ENCODE peak calls at places on chromosomes 13 and 19, in seven cellular contexts. One of them, this sample, is unnamed.

GRCh38 chr19:33998739-33999345 is 173.5 kb upstream of the LSM14A start:
- DNase-seq in uterus: no peak
- DNase-seq in body of pancreas: no peak
- DNase-seq in suprapubic skin: no peak
- DNase-seq in HCT116: no peak
- DNase-seq in IMR-90: no peak
- DNase-seq in stomach: no peak
- DNase-seq in this sample: no peak

GRCh38 chr19:44635581-44636438 is 7.9 kb upstream of the PVR start:
- DNase-seq in uterus: no peak
- DNase-seq in body of pancreas: no peak
- DNase-seq in suprapubic skin: no peak
- DNase-seq in HCT116: no peak
- DNase-seq in IMR-90: peak
- DNase-seq in stomach: no peak
- DNase-seq in this sample: no peak

GRCh38 chr13:107266657-107267056 is 698.7 kb upstream of the ARGLU1 start:
- DNase-seq in uterus: no peak
- DNase-seq in body of pancreas: no peak
- DNase-seq in suprapubic skin: no peak
- DNase-seq in HCT116: no peak
- DNase-seq in IMR-90: no peak
- DNase-seq in stomach: no peak
- DNase-seq in this sample: no peak

GRCh38 chr13:48646791-48647190 is 6.9 kb upstream of the CYSLTR2 start:
- DNase-seq in uterus: no peak
- DNase-seq in body of pancreas: no peak
- DNase-seq in suprapubic skin: no peak
- DNase-seq in HCT116: no peak
- DNase-seq in IMR-90: no peak
- DNase-seq in stomach: no peak
- DNase-seq in this sample: no peak

GRCh38 chr13:109344552-109345157 is 441.7 kb downstream of the IRS2 start:
- DNase-seq in uterus: no peak
- DNase-seq in body of pancreas: no peak
- DNase-seq in suprapubic skin: no peak
- DNase-seq in HCT116: no peak
- DNase-seq in IMR-90: peak
- DNase-seq in stomach: no peak
- DNase-seq in this sample: no peak

GRCh38 chr13:73040479-73040878 is 18.3 kb upstream of the KLF5 start:
- DNase-seq in uterus: no peak
- DNase-seq in body of pancreas: no peak
- DNase-seq in suprapubic skin: no peak
- DNase-seq in HCT116: no peak
- DNase-seq in IMR-90: no peak
- DNase-seq in stomach: no peak
- DNase-seq in this sample: no peak

GRCh38 chr19:18456974-18457373 is 19.0 kb upstream of the ISYNA1 start:
- DNase-seq in uterus: peak
- DNase-seq in body of pancreas: no peak
- DNase-seq in suprapubic skin: no peak
- DNase-seq in HCT116: no peak
- DNase-seq in IMR-90: no peak
- DNase-seq in stomach: no peak
- DNase-seq in this sample: no peak

GRCh38 chr19:10510301-10510802 is 6.9 kb downstream of the S1PR5 start:
- DNase-seq in uterus: no peak
- DNase-seq in body of pancreas: no peak
- DNase-seq in suprapubic skin: no peak
- DNase-seq in HCT116: no peak
- DNase-seq in IMR-90: no peak
- DNase-seq in stomach: no peak
- DNase-seq in this sample: no peak

GRCh38 chr13:22372261-22372660 is 701.4 kb downstream of the FGF9 start:
- DNase-seq in uterus: no peak
- DNase-seq in body of pancreas: no peak
- DNase-seq in suprapubic skin: no peak
- DNase-seq in HCT116: no peak
- DNase-seq in IMR-90: no peak
- DNase-seq in stomach: no peak
- DNase-seq in this sample: no peak

GRCh38 chr13:110869805-110870706 is 44.8 kb downstream of the ANKRD10 start:
- DNase-seq in uterus: peak
- DNase-seq in body of pancreas: peak
- DNase-seq in suprapubic skin: peak
- DNase-seq in HCT116: peak
- DNase-seq in IMR-90: peak
- DNase-seq in stomach: peak
- DNase-seq in this sample: peak

GRCh38 chr19:23855676-23856075 is 59.0 kb upstream of the ZNF726 start:
- DNase-seq in uterus: no peak
- DNase-seq in body of pancreas: no peak
- DNase-seq in suprapubic skin: no peak
- DNase-seq in HCT116: no peak
- DNase-seq in IMR-90: no peak
- DNase-seq in stomach: no peak
- DNase-seq in this sample: no peak

GRCh38 chr19:13151605-13152355 is 1.6 kb downstream of the IER2 start:
- DNase-seq in uterus: peak
- DNase-seq in body of pancreas: peak
- DNase-seq in suprapubic skin: peak
- DNase-seq in HCT116: peak
- DNase-seq in IMR-90: peak
- DNase-seq in stomach: peak
- DNase-seq in this sample: peak

GRCh38 chr13:40391788-40392187 is 274.7 kb downstream of the FOXO1 start:
- DNase-seq in uterus: no peak
- DNase-seq in body of pancreas: no peak
- DNase-seq in suprapubic skin: no peak
- DNase-seq in HCT116: no peak
- DNase-seq in IMR-90: no peak
- DNase-seq in stomach: no peak
- DNase-seq in this sample: no peak

GRCh38 chr19:33883869-33884519 is 87.3 kb downstream of the KCTD15 start:
- DNase-seq in uterus: no peak
- DNase-seq in body of pancreas: peak
- DNase-seq in suprapubic skin: no peak
- DNase-seq in HCT116: no peak
- DNase-seq in IMR-90: no peak
- DNase-seq in stomach: no peak
- DNase-seq in this sample: no peak

DNA sequence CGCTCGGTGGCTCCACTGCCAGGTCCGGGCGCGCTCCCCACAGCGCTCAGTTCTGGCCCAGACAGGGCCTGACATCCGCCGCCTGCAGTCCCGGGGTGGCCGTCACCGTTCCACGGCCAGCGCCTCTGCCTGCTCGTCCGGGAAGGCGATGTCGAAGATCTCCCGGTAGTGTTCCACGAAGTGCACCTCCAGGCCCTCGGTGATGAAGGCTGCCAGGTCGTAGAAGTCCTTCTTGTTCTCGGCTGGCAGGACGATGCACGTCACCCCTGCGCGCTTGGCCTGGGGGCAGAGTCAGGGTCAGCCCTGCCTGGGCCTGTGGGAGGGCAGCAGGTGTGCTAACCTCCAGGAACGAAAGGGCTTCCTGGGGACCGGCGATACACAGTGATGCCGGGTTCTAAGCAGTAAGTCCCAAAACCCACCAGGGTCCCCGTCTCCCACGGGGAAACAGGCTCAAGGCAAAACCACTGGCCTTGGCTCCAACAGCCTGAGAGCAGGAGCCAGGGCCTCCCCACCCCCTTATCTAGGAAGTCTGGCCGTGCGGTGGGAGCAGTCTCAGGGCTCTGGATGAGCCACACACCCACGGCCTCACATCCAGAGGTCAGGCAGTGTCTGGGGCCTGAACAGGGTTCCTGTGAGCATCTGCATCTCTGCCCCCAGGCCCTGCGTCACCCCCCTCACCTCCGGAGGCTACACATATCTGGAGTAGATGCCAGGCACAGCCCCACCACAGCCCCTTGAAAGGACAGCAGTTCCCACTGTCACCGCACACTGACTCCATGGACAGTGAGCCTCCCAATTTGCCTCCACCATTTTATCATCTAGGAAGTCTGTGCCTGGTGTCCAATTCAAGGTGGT is 2.1 kb downstream of the RPL36 start:
- DNase-seq in uterus: no peak
- DNase-seq in body of pancreas: no peak
- DNase-seq in suprapubic skin: no peak
- DNase-seq in HCT116: no peak
- DNase-seq in IMR-90: peak
- DNase-seq in stomach: no peak
- DNase-seq in this sample: peak
- H3K4me3 ChIP-seq in uterus: no peak
- H3K4me3 ChIP-seq in body of pancreas: no peak
- H3K4me3 ChIP-seq in suprapubic skin: peak
- H3K4me3 ChIP-seq in HCT116: peak
- H3K4me3 ChIP-seq in IMR-90: no peak
- H3K4me3 ChIP-seq in stomach: peak
- H3K4me3 ChIP-seq in this sample: no peak

GRCh38 chr19:50798116-50798942 is 8.1 kb downstream of the ACP4 start:
- DNase-seq in uterus: no peak
- DNase-seq in body of pancreas: no peak
- DNase-seq in suprapubic skin: no peak
- DNase-seq in HCT116: no peak
- DNase-seq in IMR-90: no peak
- DNase-seq in stomach: no peak
- DNase-seq in this sample: no peak
- TF ChIP-seq POLR2A in uterus: no peak
- TF ChIP-seq POLR2A in body of pancreas: no peak
- TF ChIP-seq POLR2A in suprapubic skin: no peak
- TF ChIP-seq POLR2A in HCT116: no peak
- TF ChIP-seq POLR2A in IMR-90: no peak
- TF ChIP-seq POLR2A in stomach: no peak
- TF ChIP-seq POLR2A in this sample: no peak

GRCh38 chr13:30861163-30861562 is 44.9 kb upstream of the MEDAG start:
- DNase-seq in uterus: no peak
- DNase-seq in body of pancreas: no peak
- DNase-seq in suprapubic skin: no peak
- DNase-seq in HCT116: no peak
- DNase-seq in IMR-90: no peak
- DNase-seq in stomach: no peak
- DNase-seq in this sample: no peak

GRCh38 chr13:30861836-30862467 is 44.1 kb upstream of the MEDAG start:
- DNase-seq in uterus: no peak
- DNase-seq in body of pancreas: no peak
- DNase-seq in suprapubic skin: no peak
- DNase-seq in HCT116: no peak
- DNase-seq in IMR-90: no peak
- DNase-seq in stomach: no peak
- DNase-seq in this sample: peak

GRCh38 chr13:30863796-30864195 is 42.3 kb upstream of the MEDAG start:
- DNase-seq in uterus: no peak
- DNase-seq in body of pancreas: no peak
- DNase-seq in suprapubic skin: no peak
- DNase-seq in HCT116: no peak
- DNase-seq in IMR-90: no peak
- DNase-seq in stomach: no peak
- DNase-seq in this sample: peak

GRCh38 chr13:30863231-30863630 is 42.8 kb upstream of the MEDAG start:
- DNase-seq in uterus: no peak
- DNase-seq in body of pancreas: no peak
- DNase-seq in suprapubic skin: no peak
- DNase-seq in HCT116: no peak
- DNase-seq in IMR-90: no peak
- DNase-seq in stomach: no peak
- DNase-seq in this sample: no peak

DNA sequence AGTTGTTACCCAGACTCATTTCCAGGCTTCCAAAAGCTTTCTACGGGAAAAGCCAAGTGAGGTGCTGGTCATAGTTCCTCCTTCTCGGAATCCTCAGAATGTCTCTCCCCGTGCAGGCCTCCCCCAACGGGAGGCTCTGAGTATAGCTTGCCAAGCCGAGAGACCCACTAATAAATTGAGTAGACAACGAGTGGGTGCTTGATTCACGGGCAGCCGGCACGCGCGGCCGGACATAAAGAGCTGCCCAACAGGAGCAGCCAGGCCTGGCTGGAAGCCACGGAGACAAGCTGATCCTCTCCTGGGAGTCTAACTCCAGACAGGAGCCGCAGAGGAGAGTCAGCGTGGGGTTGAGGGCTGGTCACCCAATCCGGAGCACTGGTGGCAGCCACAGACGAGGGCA is 43.4 kb upstream of the MEDAG start:
- DNase-seq in uterus: peak
- DNase-seq in body of pancreas: no peak
- DNase-seq in suprapubic skin: no peak
- DNase-seq in HCT116: no peak
- DNase-seq in IMR-90: no peak
- DNase-seq in stomach: no peak
- DNase-seq in this sample: peak
- TF ChIP-seq CTCF in uterus: no peak
- TF ChIP-seq CTCF in body of pancreas: no peak
- TF ChIP-seq CTCF in suprapubic skin: no peak
- TF ChIP-seq CTCF in HCT116: no peak
- TF ChIP-seq CTCF in IMR-90: no peak
- TF ChIP-seq CTCF in stomach: no peak
- TF ChIP-seq CTCF in this sample: no peak

GRCh38 chr19:35018379-35018778 is 11.9 kb upstream of the SCN1B start:
- DNase-seq in uterus: no peak
- DNase-seq in body of pancreas: no peak
- DNase-seq in suprapubic skin: no peak
- DNase-seq in HCT116: no peak
- DNase-seq in IMR-90: no peak
- DNase-seq in stomach: no peak
- DNase-seq in this sample: no peak
- H3K4me3 ChIP-seq in uterus: no peak
- H3K4me3 ChIP-seq in body of pancreas: no peak
- H3K4me3 ChIP-seq in suprapubic skin: no peak
- H3K4me3 ChIP-seq in HCT116: no peak
- H3K4me3 ChIP-seq in IMR-90: no peak
- H3K4me3 ChIP-seq in stomach: no peak
- H3K4me3 ChIP-seq in this sample: no peak

GRCh38 chr13:36343766-36344165 is 2.4 kb downstream of the SPART start:
- DNase-seq in uterus: no peak
- DNase-seq in body of pancreas: no peak
- DNase-seq in suprapubic skin: no peak
- DNase-seq in HCT116: no peak
- DNase-seq in IMR-90: no peak
- DNase-seq in stomach: no peak
- DNase-seq in this sample: no peak

GRCh38 chr13:36344886-36345437 is 1.2 kb downstream of the SPART start:
- DNase-seq in uterus: peak
- DNase-seq in body of pancreas: no peak
- DNase-seq in suprapubic skin: no peak
- DNase-seq in HCT116: no peak
- DNase-seq in IMR-90: no peak
- DNase-seq in stomach: no peak
- DNase-seq in this sample: no peak

GRCh38 chr13:36346222-36347083 is at the start of gene SPART:
- DNase-seq in uterus: peak
- DNase-seq in body of pancreas: peak
- DNase-seq in suprapubic skin: peak
- DNase-seq in HCT116: no peak
- DNase-seq in IMR-90: peak
- DNase-seq in stomach: peak
- DNase-seq in this sample: peak

GRCh38 chr13:36344173-36344572 is 2.0 kb downstream of the SPART start:
- DNase-seq in uterus: peak
- DNase-seq in body of pancreas: no peak
- DNase-seq in suprapubic skin: no peak
- DNase-seq in HCT116: no peak
- DNase-seq in IMR-90: peak
- DNase-seq in stomach: no peak
- DNase-seq in this sample: no peak

GRCh38 chr13:36345438-36346221 is 564 bp downstream of the SPART start:
- DNase-seq in uterus: peak
- DNase-seq in body of pancreas: peak
- DNase-seq in suprapubic skin: peak
- DNase-seq in HCT116: no peak
- DNase-seq in IMR-90: peak
- DNase-seq in stomach: peak
- DNase-seq in this sample: peak
- TF ChIP-seq POLR2A in uterus: peak
- TF ChIP-seq POLR2A in body of pancreas: peak
- TF ChIP-seq POLR2A in suprapubic skin: peak
- TF ChIP-seq POLR2A in HCT116: no peak
- TF ChIP-seq POLR2A in IMR-90: peak
- TF ChIP-seq POLR2A in stomach: peak
- TF ChIP-seq POLR2A in this sample: peak